ENCODE peak calls at places on chromosomes 4 and X, in six cellular contexts. One of them, this sample, is unnamed.

GRCh38 chrX:103688949-103689348 is 2.5 kb upstream of the MORF4L2 start:
- DNase-seq in IMR-90: peak; percentile 44
- DNase-seq in pancreas: no peak
- DNase-seq in esophagus squamous epithelium: no peak
- DNase-seq in SJSA1: no peak
- DNase-seq in fibroblast of lung: peak; percentile 60
- DNase-seq in this sample: peak; percentile 20

GRCh38 chr4:150236626-150237025 is 158.4 kb downstream of the DCLK2 start:
- DNase-seq in IMR-90: peak; percentile 66
- DNase-seq in pancreas: no peak
- DNase-seq in esophagus squamous epithelium: no peak
- DNase-seq in SJSA1: no peak
- DNase-seq in fibroblast of lung: peak; percentile 52
- DNase-seq in this sample: peak; percentile 29

GRCh38 chrX:155263854-155264628 is at the start of gene RAB39B:
- DNase-seq in IMR-90: peak; percentile 68
- DNase-seq in pancreas: peak; percentile 74
- DNase-seq in esophagus squamous epithelium: no peak
- DNase-seq in SJSA1: peak; percentile 39
- DNase-seq in fibroblast of lung: peak; percentile 67
- DNase-seq in this sample: peak; percentile 65

GRCh38 chrX:78652971-78653822 is 5.9 kb downstream of the RTL3 start:
- DNase-seq in IMR-90: peak; percentile 85
- DNase-seq in pancreas: no peak
- DNase-seq in esophagus squamous epithelium: no peak
- DNase-seq in SJSA1: peak; percentile 66
- DNase-seq in fibroblast of lung: peak; percentile 75
- DNase-seq in this sample: no peak

GRCh38 chr4:19729873-19730735 is 521.6 kb upstream of the SLIT2 start:
- DNase-seq in IMR-90: peak; percentile 43
- DNase-seq in pancreas: no peak
- DNase-seq in esophagus squamous epithelium: no peak
- DNase-seq in SJSA1: no peak
- DNase-seq in fibroblast of lung: peak; percentile 9
- DNase-seq in this sample: no peak

GRCh38 chr4:60655356-60655755 is 544.8 kb upstream of the ADGRL3 start:
- DNase-seq in IMR-90: no peak
- DNase-seq in pancreas: no peak
- DNase-seq in esophagus squamous epithelium: no peak
- DNase-seq in SJSA1: no peak
- DNase-seq in fibroblast of lung: peak; percentile 3
- DNase-seq in this sample: no peak

GRCh38 chrX:16836371-16836770 is 33.8 kb downstream of the RBBP7 start:
- DNase-seq in IMR-90: peak; percentile 13
- DNase-seq in pancreas: no peak
- DNase-seq in esophagus squamous epithelium: no peak
- DNase-seq in SJSA1: peak; percentile 42
- DNase-seq in fibroblast of lung: peak; percentile 49
- DNase-seq in this sample: no peak

GRCh38 chrX:362351-362750 is 24.4 kb downstream of the PPP2R3B start:
- DNase-seq in IMR-90: no peak
- DNase-seq in pancreas: no peak
- DNase-seq in esophagus squamous epithelium: no peak
- DNase-seq in SJSA1: no peak
- DNase-seq in fibroblast of lung: no peak
- DNase-seq in this sample: no peak

GRCh38 chrX:27995611-27996010 is 14.4 kb upstream of the DCAF8L1 start:
- DNase-seq in IMR-90: no peak
- DNase-seq in pancreas: no peak
- DNase-seq in esophagus squamous epithelium: no peak
- DNase-seq in SJSA1: no peak
- DNase-seq in fibroblast of lung: no peak
- DNase-seq in this sample: no peak

GRCh38 chrX:12701625-12702024 is 89.6 kb upstream of the PRPS2 start:
- DNase-seq in IMR-90: peak; percentile 68
- DNase-seq in pancreas: peak; percentile 75
- DNase-seq in esophagus squamous epithelium: no peak
- DNase-seq in SJSA1: peak; percentile 46
- DNase-seq in fibroblast of lung: peak; percentile 57
- DNase-seq in this sample: no peak

GRCh38 chrX:2701600-2701999 is 10.5 kb downstream of the CD99 start:
- DNase-seq in IMR-90: no peak
- DNase-seq in pancreas: no peak
- DNase-seq in esophagus squamous epithelium: no peak
- DNase-seq in SJSA1: no peak
- DNase-seq in fibroblast of lung: no peak
- DNase-seq in this sample: no peak

GRCh38 chr4:176137626-176138025 is 57.8 kb downstream of the SPATA4 start:
- DNase-seq in IMR-90: peak; percentile 60
- DNase-seq in pancreas: no peak
- DNase-seq in esophagus squamous epithelium: no peak
- DNase-seq in SJSA1: no peak
- DNase-seq in fibroblast of lung: no peak
- DNase-seq in this sample: no peak